ENCODE peak calls at places on chromosomes 7 and 10, in six cellular contexts. B, I, P, Q, X and L are unnamed samples. For H3K4me1 and H3K27me3, the result is how much of the 10 kb centered on the place peaks cover.

GRCh38 chr7:145718129-145718528 is 398.5 kb upstream of the CNTNAP2 start:
- DNase-seq in B (no peak), I (peak), P (no peak), Q (no peak), X (peak), L (no peak)

GRCh38 chr7:121049028-121049791 is 60.7 kb downstream of the CPED1 start:
- DNase-seq in B (no peak), I (peak), P (no peak), Q (no peak), X (no peak), L (no peak)

GRCh38 chr7:132206594-132206993 is 369.7 kb downstream of the PLXNA4 start:
- DNase-seq in B (no peak), I (no peak), P (no peak), Q (no peak), X (no peak), L (no peak)

GRCh38 chr10:8273749-8274148 is 219.3 kb downstream of the GATA3 start:
- DNase-seq in B (no peak), I (no peak), P (no peak), Q (no peak), X (no peak), L (no peak)

GRCh38 chr7:121132940-121133339 is 144.4 kb downstream of the CPED1 start:
- DNase-seq in B (no peak), I (no peak), P (no peak), Q (no peak), X (no peak), L (no peak)

GRCh38 chr10:122879339-122880273 is at the start of gene FAM24B:
- DNase-seq in B (peak), I (peak), P (peak), Q (peak), X (peak), L (peak)

GRCh38 chr7:1316086-1316485 is 83.4 kb downstream of the UNCX start:
- DNase-seq in B (no peak), I (no peak), P (no peak), Q (no peak), X (no peak), L (no peak)

GRCh38 chr10:126058507-126058906 is 162.1 kb downstream of the FANK1 start:
- DNase-seq in B (no peak), I (no peak), P (no peak), Q (no peak), X (peak), L (no peak)

GRCh38 chr10:3537518-3537917 is 247.5 kb downstream of the KLF6 start:
- DNase-seq in B (no peak), I (no peak), P (no peak), Q (no peak), X (no peak), L (no peak)

GRCh38 chr10:30793093-30793492 is 163.5 kb upstream of the LYZL2 start:
- DNase-seq in B (no peak), I (no peak), P (no peak), Q (no peak), X (no peak), L (no peak)

GRCh38 chr10:78452782-78453181 is 419.1 kb downstream of the RPS24 start:
- DNase-seq in B (no peak), I (no peak), P (no peak), Q (no peak), X (no peak), L (no peak)

GRCh38 chr7:36942558-36943354 is 218.5 kb upstream of the AOAH start:
- DNase-seq in B (no peak), I (no peak), P (no peak), Q (no peak), X (no peak), L (no peak)

GRCh38 chr10:108327706-108328105 is 1163.2 kb upstream of the SORCS1 start:
- DNase-seq in B (no peak), I (no peak), P (no peak), Q (no peak), X (no peak), L (no peak)

GRCh38 chr7:40133561-40134427 is 628 bp downstream of the MPLKIP start:
- DNase-seq in B (no peak), I (no peak), P (no peak), Q (no peak), X (peak), L (no peak)

GRCh38 chr7:141557360-141557759 is 6.2 kb downstream of the AGK start:
- DNase-seq in B (no peak), I (no peak), P (no peak), Q (no peak), X (no peak), L (no peak)

GRCh38 chr10:32005050-32005449 is 51.2 kb downstream of the KIF5B start:
- DNase-seq in B (peak), I (peak), P (peak), Q (peak), X (peak), L (peak)

GRCh38 chr7:139828446-139828845 is 618 bp upstream of the TBXAS1 start:
- DNase-seq in B (no peak), I (no peak), P (no peak), Q (no peak), X (no peak), L (no peak)

GRCh38 chr10:116287906-116288501 is 15.0 kb upstream of the GFRA1 start:
- DNase-seq in B (peak), I (peak), P (no peak), Q (peak), X (peak), L (no peak)

GRCh38 chr7:91347288-91347687 is 83.1 kb downstream of the FZD1 start:
- DNase-seq in B (no peak), I (no peak), P (no peak), Q (no peak), X (no peak), L (no peak)

GRCh38 chr10:32149257-32149955 is 93.2 kb upstream of the KIF5B start:
- DNase-seq in B (no peak), I (peak), P (peak), Q (peak), X (no peak), L (no peak)

GRCh38 chr7:12389089-12389700 is 14.5 kb downstream of the VWDE start:
- DNase-seq in B (peak), I (peak), P (no peak), Q (peak), X (peak), L (peak)

GRCh38 chr10:58209669-58210068 is 58.0 kb downstream of the IPMK start:
- DNase-seq in B (no peak), I (no peak), P (no peak), Q (no peak), X (no peak), L (no peak)

GRCh38 chr10:30056281-30056680 is 3.1 kb downstream of the JCAD start:
- DNase-seq in B (no peak), I (no peak), P (no peak), Q (no peak), X (no peak), L (no peak)

GRCh38 chr10:5746197-5746596 is 61.6 kb downstream of the TASOR2 start:
- DNase-seq in B (no peak), I (no peak), P (no peak), Q (no peak), X (no peak), L (no peak)

GRCh38 chr7:8625612-8626011 is 192.2 kb downstream of the NXPH1 start:
- DNase-seq in B (no peak), I (no peak), P (no peak), Q (no peak), X (no peak), L (no peak)

GRCh38 chr10:124377101-124377500 is 41.6 kb downstream of the OAT start:
- DNase-seq in B (no peak), I (no peak), P (no peak), Q (no peak), X (no peak), L (no peak)

GRCh38 chr7:100413286-100413685 is 15.2 kb downstream of the ZCWPW1 start:
- DNase-seq in B (no peak), I (no peak), P (no peak), Q (no peak), X (no peak), L (no peak)

GRCh38 chr10:99304027-99304856 is 24.9 kb upstream of the CNNM1 start:
- DNase-seq in B (no peak), I (no peak), P (no peak), Q (no peak), X (no peak), L (no peak)
- H3K4me1 ChIP-seq in B (under half), I (under half), P (under half), Q (under half), X (under half), L (under half)

DNA sequence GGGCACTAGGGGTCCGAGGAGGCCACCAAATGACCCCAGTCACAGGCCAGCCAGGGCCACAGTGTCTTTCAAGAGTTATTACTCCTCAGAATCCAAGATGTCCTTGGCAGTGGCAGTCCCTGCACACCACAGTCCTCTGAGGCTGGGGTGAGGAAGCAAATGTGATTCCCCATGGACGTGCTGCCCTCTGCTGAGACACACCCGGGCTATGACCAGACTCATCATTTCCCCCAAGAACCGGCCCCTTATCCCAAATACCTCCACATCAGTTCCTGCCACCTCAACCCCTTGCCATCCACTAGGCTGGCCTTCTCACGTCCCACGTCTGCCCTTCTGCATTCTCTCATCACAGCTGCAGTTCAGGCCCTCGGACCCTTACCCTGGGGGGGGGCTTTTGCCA is 5.0 kb downstream of the PRKAG2 start:
- DNase-seq in B (no peak), I (no peak), P (no peak), Q (no peak), X (no peak), L (no peak)
- H3K27me3 ChIP-seq in B (under half), I (under half), P (under half), Q (under half), X (under half), L (under half)

GRCh38 chr7:29479606-29480200 is 83.9 kb upstream of the PRR15 start:
- DNase-seq in B (no peak), I (no peak), P (no peak), Q (no peak), X (peak), L (no peak)
- H3K4me1 ChIP-seq in B (under half), I (under half), P (under half), Q (under half), X (under half), L (under half)

GRCh38 chr7:155265144-155265543 is 32.5 kb upstream of the INSIG1 start:
- DNase-seq in B (no peak), I (no peak), P (no peak), Q (no peak), X (no peak), L (no peak)
- H3K27me3 ChIP-seq in B (under half), I (under half), P (under half), Q (under half), X (under half), L (under half)

GRCh38 chr10:44979281-44980181 is 922 bp upstream of the DEPP1 start:
- DNase-seq in B (no peak), I (no peak), P (no peak), Q (no peak), X (no peak), L (no peak)

GRCh38 chr10:44977287-44978212 is 1.1 kb downstream of the DEPP1 start:
- DNase-seq in B (no peak), I (no peak), P (no peak), Q (no peak), X (no peak), L (no peak)

GRCh38 chr10:44978570-44979280 is at the start of gene DEPP1:
- DNase-seq in B (no peak), I (peak), P (peak), Q (peak), X (peak), L (peak)

GRCh38 chr10:44976352-44977198 is 2.0 kb downstream of the DEPP1 start:
- DNase-seq in B (no peak), I (no peak), P (no peak), Q (no peak), X (no peak), L (no peak)

DNA sequence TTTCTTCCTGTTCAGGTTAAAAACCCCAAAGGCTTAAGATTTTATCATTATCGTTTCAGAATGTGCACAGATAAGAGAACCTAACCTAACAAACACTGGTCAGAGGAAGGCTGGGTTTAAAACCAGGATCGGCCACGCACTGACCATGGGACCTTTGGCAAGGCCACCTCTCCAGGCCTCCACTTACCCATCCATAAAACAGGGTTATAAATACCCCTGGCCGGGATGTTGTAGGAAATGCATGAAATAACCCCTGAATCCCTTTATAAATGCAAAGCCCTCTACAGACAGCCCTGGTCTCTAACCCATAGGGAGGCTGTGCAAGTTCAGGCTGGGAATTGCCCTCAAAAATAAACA is 418 bp downstream of the DEPP1 start:
- DNase-seq in B (no peak), I (no peak), P (no peak), Q (no peak), X (no peak), L (no peak)
- H3K4me1 ChIP-seq in B (under half), I (under half), P (half or more), Q (half or more), X (under half), L (under half)

GRCh38 chr7:44269417-44269816 is 56.0 kb downstream of the CAMK2B start:
- DNase-seq in B (no peak), I (no peak), P (no peak), Q (no peak), X (no peak), L (no peak)
- H3K27me3 ChIP-seq in B (under half), I (under half), P (under half), Q (under half), X (under half), L (under half)

DNA sequence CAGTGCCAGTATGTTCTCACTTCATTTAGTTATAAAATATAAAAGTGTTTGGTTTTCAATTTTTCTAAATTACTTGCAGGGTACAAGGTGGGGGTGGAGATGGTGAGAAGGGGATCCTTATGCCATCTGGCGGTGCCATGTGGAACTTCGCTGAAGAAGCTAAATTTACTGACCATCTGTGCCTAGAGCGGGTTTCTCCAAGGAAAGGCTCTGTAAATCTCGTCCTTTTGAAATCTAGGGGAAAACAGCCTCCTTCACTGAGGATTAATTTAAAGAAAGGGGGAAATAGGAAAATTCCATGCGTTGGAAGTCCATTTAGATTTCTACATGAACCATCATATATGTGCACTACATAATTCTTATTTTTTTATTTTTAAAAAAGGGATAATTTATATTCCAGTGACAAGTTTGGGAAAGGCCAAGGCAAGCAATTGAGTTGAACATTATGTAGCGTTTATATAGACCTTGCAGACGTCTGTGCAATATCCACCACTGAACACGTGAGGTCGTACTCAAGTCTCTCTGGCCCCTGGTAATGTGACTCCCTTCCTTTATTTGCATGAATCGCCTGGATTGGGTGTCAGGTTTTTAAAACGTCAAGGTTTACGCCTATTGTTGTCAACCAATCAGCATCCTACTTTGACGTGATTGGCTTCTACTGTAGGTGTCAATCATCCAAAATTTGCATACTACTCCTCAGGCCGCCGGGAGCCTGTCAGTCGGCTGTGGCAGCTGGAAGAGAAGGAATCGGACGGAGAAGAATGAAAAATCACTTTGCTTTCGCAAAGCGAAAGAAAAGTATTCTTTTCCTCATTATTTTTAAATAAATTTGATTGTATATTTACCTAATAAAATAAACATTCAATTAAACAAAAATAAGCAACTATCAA is 297.1 kb upstream of the NFE2L3 start:
- DNase-seq in B (peak), I (peak), P (peak), Q (peak), X (peak), L (peak)
- H3K4me1 ChIP-seq in B (under half), I (under half), P (under half), Q (under half), X (under half), L (under half)

GRCh38 chr7:69922011-69922803 is 323.9 kb downstream of the AUTS2 start:
- DNase-seq in B (no peak), I (no peak), P (no peak), Q (no peak), X (no peak), L (no peak)
- H3K27me3 ChIP-seq in B (under half), I (under half), P (under half), Q (under half), X (under half), L (under half)